ENCODE peak calls at places on chromosomes 12 and 14, in eight cellular contexts. C is Caki2, O is globus pallidus, I is head of caudate nucleus, T is RPMI8226, J is psoas muscle, E is HL-60, V is HEK293T. F is an unnamed sample.

GRCh38 chr14:32896979-32897723 is 41.5 kb upstream of the NPAS3 start:
- DNase-seq in C (peak), O (peak), I (no peak), T (peak), J (no peak), E (no peak), V (no peak), F (no peak)

GRCh38 chr14:64637735-64638473 is 66.3 kb upstream of the PLEKHG3 start:
- DNase-seq in C (no peak), O (no peak), I (no peak), T (no peak), J (no peak), E (no peak), V (no peak), F (peak)

GRCh38 chr14:67487937-67488893 is at the start of gene TMEM229B:
- DNase-seq in C (no peak), O (peak), I (peak), T (peak), J (no peak), E (peak), V (no peak), F (no peak)

GRCh38 chr12:116916122-116916521 is 5.4 kb downstream of the FBXW8 start:
- DNase-seq in C (peak), O (no peak), I (no peak), T (no peak), J (no peak), E (no peak), V (no peak), F (no peak)

GRCh38 chr12:48659863-48660262 is 22.2 kb downstream of the KANSL2 start:
- DNase-seq in C (no peak), O (no peak), I (no peak), T (no peak), J (no peak), E (no peak), V (no peak), F (no peak)

GRCh38 chr12:105420659-105421240 is 90.3 kb downstream of the C12orf75 start:
- DNase-seq in C (peak), O (peak), I (peak), T (peak), J (peak), E (peak), V (peak), F (peak)

GRCh38 chr12:18864900-18865561 is 127.1 kb downstream of the CAPZA3 start:
- DNase-seq in C (peak), O (no peak), I (no peak), T (no peak), J (no peak), E (no peak), V (no peak), F (no peak)

GRCh38 chr14:101192661-101193000 is 289.1 kb upstream of the RTL1 start:
- DNase-seq in C (no peak), O (no peak), I (no peak), T (no peak), J (no peak), E (no peak), V (no peak), F (no peak)

GRCh38 chr14:89869606-89870005 is 84.9 kb downstream of the EFCAB11 start:
- DNase-seq in C (no peak), O (no peak), I (no peak), T (no peak), J (no peak), E (no peak), V (no peak), F (no peak)

GRCh38 chr14:99744199-99744872 is 48.9 kb upstream of the EML1 start:
- DNase-seq in C (no peak), O (no peak), I (no peak), T (no peak), J (no peak), E (no peak), V (no peak), F (peak)

GRCh38 chr12:51749986-51750317 is 98.6 kb downstream of the FIGNL2 start:
- DNase-seq in C (no peak), O (no peak), I (no peak), T (no peak), J (no peak), E (no peak), V (no peak), F (no peak)